ENCODE peak calls at places on chromosomes 2 and 18, in four cellular contexts. V, P, Z and G are unnamed samples.

GRCh38 chr2:70715161-70715985 is 52.6 kb downstream of the ADD2 start:
- DNase-seq in Z (no peak), V (no peak), P (no peak), G (no peak)

GRCh38 chr18:10660485-10660884 is 134.7 kb downstream of the NAPG start:
- DNase-seq in V (no peak), Z (no peak), P (no peak), G (no peak)

GRCh38 chr2:98295721-98296414 is 50.4 kb upstream of the CNGA3 start:
- DNase-seq in V (no peak), P (no peak), Z (no peak), G (no peak)

GRCh38 chr18:9453273-9453672 is 22.0 kb upstream of the RALBP1 start:
- DNase-seq in V (no peak), Z (no peak), P (no peak), G (no peak)

GRCh38 chr2:170943596-170943995 is 14.5 kb downstream of the GORASP2 start:
- DNase-seq in Z (no peak), P (no peak), V (no peak), G (no peak)

GRCh38 chr2:64349143-64349530 is 104.8 kb upstream of the LGALSL start:
- DNase-seq in V (no peak), Z (no peak), P (no peak), G (no peak)

GRCh38 chr18:74546751-74547530 is 12.6 kb downstream of the CNDP1 start:
- DNase-seq in P (no peak), Z (peak), V (no peak), G (no peak)

GRCh38 chr2:132421198-132421780 is 4.7 kb downstream of the GPR39 start:
- DNase-seq in V (no peak), Z (no peak), P (no peak), G (no peak)

GRCh38 chr18:32040936-32041335 is 22.3 kb downstream of the RNF125 start:
- DNase-seq in Z (no peak), V (no peak), P (no peak), G (no peak)

GRCh38 chr2:17821535-17822451 is 5.5 kb downstream of the MSGN1 start:
- DNase-seq in V (no peak), P (no peak), Z (no peak), G (no peak)

GRCh38 chr2:205763708-205764501 is 81.6 kb downstream of the NRP2 start:
- DNase-seq in P (peak), V (no peak), Z (peak), G (no peak)

GRCh38 chr2:6773694-6774044 is 92.0 kb downstream of the CMPK2 start:
- DNase-seq in Z (no peak), V (no peak), P (no peak), G (no peak)

GRCh38 chr18:73975266-73975665 is 172.4 kb downstream of the FBXO15 start:
- DNase-seq in Z (no peak), V (no peak), P (no peak), G (no peak)

GRCh38 chr2:217223222-217223930 is 363.5 kb upstream of the TNP1 start:
- DNase-seq in P (peak), V (no peak), Z (no peak), G (peak)

GRCh38 chr2:165959371-165959770 is 5.8 kb upstream of the TTC21B start:
- DNase-seq in V (no peak), P (no peak), Z (no peak), G (no peak)

GRCh38 chr2:138554123-138554522 is 52.6 kb downstream of the SPOPL start:
- DNase-seq in Z (no peak), P (no peak), V (no peak), G (no peak)

GRCh38 chr2:48457227-48457626 is 72.7 kb upstream of the STON1 start:
- DNase-seq in P (no peak), V (no peak), Z (no peak), G (no peak)

GRCh38 chr2:174593574-174594203 is 3.9 kb downstream of the WIPF1 start:
- DNase-seq in V (no peak), Z (peak), P (no peak), G (peak)